ENCODE peak calls at places on chromosomes 7 and 10, in six cellular contexts. Z, D, A, Y, K and I are unnamed samples.

GRCh38 chr7:78528964-78529363 is 730.4 kb downstream of the PHTF2 start:
- DNase-seq in Z (no peak), D (no peak), A (no peak), Y (no peak), K (no peak), I (no peak)

GRCh38 chr10:100163704-100164621 is 21.9 kb downstream of the ERLIN1 start:
- DNase-seq in Z (no peak), D (no peak), A (no peak), Y (no peak), K (no peak), I (no peak)

GRCh38 chr7:30478349-30479228 is at the start of gene NOD1:
- DNase-seq in Z (peak; percentile 87), D (peak; percentile 76), A (peak; percentile 94), Y (peak; percentile 88), K (peak; percentile 83), I (peak; percentile 88)

GRCh38 chr10:124741281-124741921 is 2.8 kb downstream of the FAM53B start:
- DNase-seq in Z (peak; percentile 91), D (peak; percentile 87), A (peak; percentile 95), Y (peak; percentile 91), K (peak; percentile 84), I (peak; percentile 93)

GRCh38 chr10:19930936-19931859 is 115.0 kb downstream of the PLXDC2 start:
- DNase-seq in Z (no peak), D (peak; percentile 73), A (peak; percentile 71), Y (peak; percentile 56), K (no peak), I (peak; percentile 61)

GRCh38 chr7:78178319-78178718 is 379.7 kb downstream of the PHTF2 start:
- DNase-seq in Z (no peak), D (no peak), A (no peak), Y (no peak), K (no peak), I (no peak)

GRCh38 chr10:43362191-43362839 is 9.1 kb upstream of the FXYD4 start:
- DNase-seq in Z (peak; percentile 94), D (peak; percentile 100), A (peak; percentile 99), Y (peak; percentile 97), K (peak; percentile 99), I (peak; percentile 97)

GRCh38 chr7:30285067-30285530 is 702 bp downstream of the ZNRF2 start:
- DNase-seq in Z (peak; percentile 69), D (peak; percentile 55), A (peak; percentile 80), Y (peak; percentile 33), K (peak; percentile 40), I (peak; percentile 63)

GRCh38 chr7:102192790-102193189 is 93.9 kb upstream of the SH2B2 start:
- DNase-seq in Z (no peak), D (no peak), A (no peak), Y (no peak), K (no peak), I (no peak)

GRCh38 chr10:9951481-9952257 is 1066.0 kb upstream of the CELF2 start:
- DNase-seq in Z (no peak), D (no peak), A (no peak), Y (no peak), K (no peak), I (no peak)

GRCh38 chr10:119139464-119140067 is 25.9 kb downstream of the SFXN4 start:
- DNase-seq in Z (no peak), D (peak; percentile 37), A (no peak), Y (no peak), K (peak; percentile 73), I (no peak)

GRCh38 chr10:60883187-60883586 is 60.8 kb downstream of the RHOBTB1 start:
- DNase-seq in Z (no peak), D (no peak), A (no peak), Y (peak; percentile 19), K (peak; percentile 0), I (no peak)

GRCh38 chr7:134587736-134588135 is 38.8 kb downstream of the AKR1B15 start:
- DNase-seq in Z (no peak), D (no peak), A (no peak), Y (no peak), K (no peak), I (no peak)

GRCh38 chr10:3333426-3333825 is 160.8 kb upstream of the PITRM1 start:
- DNase-seq in Z (no peak), D (no peak), A (no peak), Y (no peak), K (no peak), I (no peak)

GRCh38 chr10:119177708-119178370 is 773 bp downstream of the PRDX3 start:
- DNase-seq in Z (no peak), D (no peak), A (no peak), Y (no peak), K (no peak), I (no peak)

GRCh38 chr10:31209523-31209922 is 109.5 kb upstream of the ZEB1 start:
- DNase-seq in Z (no peak), D (no peak), A (no peak), Y (no peak), K (no peak), I (no peak)

GRCh38 chr10:72719941-72720592 is 28.1 kb downstream of the MCU start:
- DNase-seq in Z (no peak), D (no peak), A (no peak), Y (no peak), K (no peak), I (no peak)

GRCh38 chr10:58044072-58044471 is 223.6 kb downstream of the IPMK start:
- DNase-seq in Z (no peak), D (no peak), A (no peak), Y (no peak), K (no peak), I (no peak)

GRCh38 chr7:81404669-81405068 is 365.2 kb downstream of the HGF start:
- DNase-seq in Z (no peak), D (no peak), A (no peak), Y (no peak), K (no peak), I (no peak)

GRCh38 chr7:105084581-105084980 is 70.6 kb downstream of the KMT2E start:
- DNase-seq in Z (no peak), D (no peak), A (no peak), Y (no peak), K (no peak), I (no peak)

GRCh38 chr7:110604885-110605284 is 486.0 kb upstream of the LRRN3 start:
- DNase-seq in Z (no peak), D (no peak), A (no peak), Y (no peak), K (no peak), I (no peak)

GRCh38 chr10:7896297-7896696 is 78.0 kb downstream of the TAF3 start:
- DNase-seq in Z (no peak), D (no peak), A (no peak), Y (no peak), K (no peak), I (no peak)

GRCh38 chr10:7971949-7972348 is 82.5 kb upstream of the GATA3 start:
- DNase-seq in Z (no peak), D (no peak), A (no peak), Y (no peak), K (no peak), I (no peak)

GRCh38 chr10:28796606-28797512 is 119.5 kb downstream of the BAMBI start:
- DNase-seq in Z (peak; percentile 59), D (peak; percentile 77), A (peak; percentile 93), Y (peak; percentile 24), K (no peak), I (peak; percentile 80)

GRCh38 chr10:28410420-28411135 is 107.7 kb upstream of the MPP7 start:
- DNase-seq in Z (no peak), D (no peak), A (no peak), Y (no peak), K (no peak), I (no peak)

GRCh38 chr10:122855745-122856144 is 10.1 kb upstream of the CUZD1 start:
- DNase-seq in Z (no peak), D (no peak), A (no peak), Y (no peak), K (no peak), I (no peak)

GRCh38 chr10:122240401-122240800 is 30.7 kb upstream of the BTBD16 start:
- DNase-seq in Z (no peak), D (no peak), A (no peak), Y (no peak), K (no peak), I (no peak)

GRCh38 chr10:2882628-2883027 is 184.7 kb upstream of the PFKP start:
- DNase-seq in Z (no peak), D (no peak), A (no peak), Y (no peak), K (no peak), I (no peak)

GRCh38 chr7:147308539-147308938 is 1191.9 kb downstream of the CNTNAP2 start:
- DNase-seq in Z (no peak), D (no peak), A (no peak), Y (no peak), K (no peak), I (no peak)

GRCh38 chr10:72924351-72924750 is 30.3 kb downstream of the PLA2G12B start:
- DNase-seq in Z (no peak), D (no peak), A (no peak), Y (no peak), K (no peak), I (no peak)

GRCh38 chr10:6072215-6072941 is 10.2 kb upstream of the IL2RA start:
- DNase-seq in Z (no peak), D (no peak), A (no peak), Y (no peak), K (peak; percentile 97), I (no peak)

DNA sequence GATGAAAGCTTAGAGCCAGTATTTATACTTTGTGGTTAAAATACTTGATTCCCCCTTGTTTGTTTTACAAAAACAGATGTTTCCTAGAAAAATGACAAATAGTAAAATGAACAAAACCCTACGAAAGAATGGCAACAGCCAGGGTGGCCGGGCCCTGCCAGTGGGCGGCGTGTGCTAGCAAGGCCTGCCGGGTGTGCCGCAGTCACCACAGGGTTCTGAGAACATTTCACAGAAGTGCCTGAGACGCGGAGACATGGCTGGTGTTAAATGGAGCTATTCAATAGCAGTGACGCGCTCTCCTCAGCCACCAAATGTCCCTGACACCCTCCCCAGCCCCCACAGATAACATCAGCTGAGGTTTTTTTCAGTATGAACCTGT is 14.5 kb downstream of the GPR146 start:
- DNase-seq in Z (peak; percentile 26), D (no peak), A (peak; percentile 64), Y (no peak), K (peak; percentile 61), I (no peak)
- H3K4me3 ChIP-seq in Z (no peak overlapping the region), D (no peak overlapping the region), A (no peak overlapping the region), Y (no peak overlapping the region), K (no peak overlapping the region), I (no peak overlapping the region)

GRCh38 chr7:140315498-140316164 is 82.7 kb downstream of the SLC37A3 start:
- DNase-seq in Z (no peak), D (no peak), A (no peak), Y (no peak), K (no peak), I (no peak)
- H3K4me1 ChIP-seq in Z (peaks cover 8% of the 10 kb centered on the region), D (peaks cover 27% of the 10 kb centered on the region), A (no peaks in the 10 kb centered on the region), Y (peaks cover 40% of the 10 kb centered on the region), K (no peaks in the 10 kb centered on the region), I (no peaks in the 10 kb centered on the region)

DNA sequence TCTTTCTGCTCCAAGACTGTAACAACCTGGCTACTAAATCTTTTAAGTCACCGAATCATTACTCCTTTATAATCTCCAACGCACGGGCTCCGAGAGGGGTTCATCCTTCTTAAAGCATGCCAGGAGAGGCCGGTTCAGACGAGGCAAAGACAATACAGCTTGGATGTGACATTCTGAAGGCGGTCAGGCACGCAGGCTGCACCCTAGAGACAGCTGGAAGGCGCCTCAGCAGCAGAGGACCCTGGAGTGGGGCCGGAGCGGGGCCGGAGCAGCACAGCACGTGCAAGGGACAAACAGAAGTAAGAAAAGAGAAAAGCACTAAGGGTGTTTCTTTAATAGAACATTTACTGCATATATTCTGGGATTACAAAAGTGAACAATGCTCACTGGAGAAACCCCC is 97.8 kb upstream of the PPP2R2D start:
- DNase-seq in Z (no peak), D (no peak), A (no peak), Y (no peak), K (no peak), I (peak; percentile 38)
- H3K4me3 ChIP-seq in Z (no peak overlapping the region), D (no peak overlapping the region), A (no peak overlapping the region), Y (no peak overlapping the region), K (no peak overlapping the region), I (no peak overlapping the region)

GRCh38 chr7:107934991-107935770 is 44.2 kb downstream of the DLD start:
- DNase-seq in Z (no peak), D (no peak), A (no peak), Y (no peak), K (no peak), I (no peak)
- H3K4me1 ChIP-seq in Z (peaks cover 30% of the 10 kb centered on the region), D (no peaks in the 10 kb centered on the region), A (peaks cover 8% of the 10 kb centered on the region), Y (peaks cover 44% of the 10 kb centered on the region), K (no peaks in the 10 kb centered on the region), I (peaks cover 4% of the 10 kb centered on the region)